ENCODE peak calls at places on chromosomes 6 and 20, in ten cellular contexts. M is pancreas, W is endothelial cell of umbilical vein, N is fibroblast of mammary gland, I is fibroblast of the aortic adventitia, C is stomach, U is OCI-LY7, R is cardiac fibroblast, K is brain microvascular endothelial cell, L is BJ. J is an unnamed sample.

GRCh38 chr6:143410859-143411270 is 39.6 kb downstream of the ADAT2 start:
- DNase-seq in I (peak), R (peak), M (no peak), C (no peak), W (peak), L (peak), N (peak), K (peak), U (no peak), J (peak)

GRCh38 chr20:58173091-58173490 is 55.4 kb downstream of the ANKRD60 start:
- DNase-seq in R (no peak), W (no peak), K (no peak), L (no peak), M (no peak), U (no peak), I (no peak), C (no peak), N (no peak), J (no peak)

GRCh38 chr20:39874049-39874893 is 814.8 kb downstream of the MAFB start:
- DNase-seq in M (peak), N (peak), K (peak), W (peak), I (peak), R (peak), U (peak), C (peak), L (no peak), J (peak)

GRCh38 chr6:87944541-87944954 is 103.1 kb upstream of the SPACA1 start:
- DNase-seq in N (peak), W (no peak), I (peak), M (peak), C (peak), K (peak), U (peak), L (peak), R (peak), J (peak)

GRCh38 chr20:62151225-62151624 is 7.7 kb downstream of the SS18L1 start:
- DNase-seq in R (no peak), K (no peak), N (no peak), C (no peak), L (no peak), I (no peak), M (no peak), W (no peak), U (no peak), J (no peak)

GRCh38 chr20:62151835-62152364 is 8.3 kb downstream of the SS18L1 start:
- DNase-seq in L (no peak), U (no peak), W (no peak), M (no peak), R (no peak), C (no peak), N (no peak), I (no peak), K (no peak), J (no peak)

GRCh38 chr20:40633123-40633850 is 55.7 kb downstream of the MAFB start:
- DNase-seq in U (no peak), K (no peak), M (no peak), I (no peak), L (no peak), R (no peak), W (no peak), N (no peak), C (no peak), J (no peak)

GRCh38 chr20:58019850-58020625 is 208.4 kb downstream of the ANKRD60 start:
- DNase-seq in K (no peak), L (no peak), N (no peak), U (no peak), R (no peak), W (no peak), C (no peak), M (no peak), I (no peak), J (no peak)

GRCh38 chr20:62602550-62602949 is 39.8 kb upstream of the SLCO4A1 start:
- DNase-seq in I (no peak), L (no peak), U (no peak), R (no peak), M (no peak), W (no peak), K (no peak), N (no peak), C (peak), J (no peak)

GRCh38 chr6:134169881-134170486 is 117.6 kb upstream of the SLC2A12 start:
- DNase-seq in L (no peak), R (peak), C (no peak), I (peak), K (no peak), U (no peak), N (peak), M (peak), W (no peak), J (no peak)

GRCh38 chr6:127328043-127328442 is 15.4 kb downstream of the ECHDC1 start:
- DNase-seq in I (no peak), M (no peak), N (peak), C (no peak), K (no peak), L (no peak), R (peak), U (no peak), W (peak), J (no peak)

GRCh38 chr20:44109951-44110361 is 77.0 kb downstream of the JPH2 start:
- DNase-seq in R (no peak), U (no peak), C (no peak), K (no peak), N (no peak), W (no peak), M (no peak), L (no peak), I (peak), J (no peak)

GRCh38 chr6:170057034-170057734 is 233.7 kb downstream of the DLL1 start:
- DNase-seq in M (peak), I (no peak), L (no peak), K (no peak), R (no peak), W (no peak), C (peak), N (no peak), U (no peak), J (no peak)

GRCh38 chr6:120682145-120682544 is 652.1 kb downstream of the TBC1D32 start:
- DNase-seq in U (no peak), W (no peak), L (no peak), I (no peak), K (no peak), N (no peak), M (no peak), R (no peak), C (no peak), J (no peak)

GRCh38 chr6:33679761-33680160 is 31.7 kb downstream of the UQCC2 start:
- DNase-seq in I (no peak), M (no peak), R (no peak), N (no peak), L (no peak), C (no peak), U (no peak), K (no peak), W (no peak), J (no peak)

GRCh38 chr20:59818911-59819310 is 114.5 kb downstream of the SYCP2 start:
- DNase-seq in K (no peak), W (no peak), N (no peak), U (no peak), C (no peak), M (peak), I (no peak), R (no peak), L (no peak), J (no peak)

GRCh38 chr6:111113731-111114438 is 26.6 kb downstream of the SLC16A10 start:
- DNase-seq in R (peak), C (peak), L (no peak), K (peak), I (peak), W (no peak), U (no peak), M (no peak), N (peak), J (peak)

GRCh38 chr20:58544891-58545290 is 29.7 kb upstream of the APCDD1L start:
- DNase-seq in R (no peak), M (no peak), K (no peak), N (no peak), W (no peak), L (no peak), I (no peak), C (peak), U (no peak), J (no peak)

GRCh38 chr6:26199773-26200728 is 112.8 kb downstream of the HFE start:
- DNase-seq in K (peak), R (peak), I (peak), C (no peak), U (peak), M (no peak), N (no peak), W (no peak), L (no peak), J (no peak)

GRCh38 chr20:4904127-4904860 is 97.0 kb downstream of the SLC23A2 start:
- DNase-seq in N (no peak), K (no peak), L (no peak), M (no peak), R (no peak), W (no peak), C (no peak), U (no peak), I (no peak), J (no peak)

GRCh38 chr6:62229231-62229630 is 56.8 kb downstream of the KHDRBS2 start:
- DNase-seq in K (no peak), R (no peak), W (no peak), U (no peak), I (no peak), M (no peak), C (no peak), L (no peak), N (no peak), J (no peak)

GRCh38 chr6:28812778-28813569 is 110.8 kb downstream of the TRIM27 start:
- DNase-seq in N (no peak), K (no peak), L (no peak), I (no peak), U (no peak), C (no peak), R (no peak), M (no peak), W (no peak), J (no peak)

GRCh38 chr6:31811645-31812044 is 3.4 kb downstream of the HSPA1L start:
- DNase-seq in K (no peak), N (no peak), R (no peak), U (no peak), C (no peak), M (no peak), L (no peak), W (no peak), I (no peak), J (no peak)

GRCh38 chr6:31820051-31820389 is 4.7 kb downstream of the HSPA1A start:
- DNase-seq in C (no peak), I (no peak), L (no peak), W (no peak), U (no peak), M (no peak), K (no peak), N (no peak), R (no peak), J (no peak)

GRCh38 chr6:31815025-31815838 is at the start of the genes HSPA1A and HSPA1L:
- DNase-seq in R (peak), M (peak), C (peak), K (peak), W (peak), N (peak), U (no peak), L (peak), I (peak), J (peak)

GRCh38 chr6:31813463-31813849 is 1.6 kb downstream of the HSPA1L start:
- DNase-seq in R (no peak), U (no peak), I (no peak), W (no peak), K (no peak), L (no peak), M (no peak), N (no peak), C (no peak), J (no peak)

GRCh38 chr6:31814677-31815024 is 432 bp downstream of the HSPA1L start:
- DNase-seq in N (peak), U (no peak), K (peak), M (no peak), R (peak), W (peak), I (peak), C (peak), L (peak), J (peak)
- H3K4me3 ChIP-seq in N (peak), U (no peak), K (peak), M (peak), R (peak), W (peak), I (peak), C (peak), L (peak), J (peak)

DNA sequence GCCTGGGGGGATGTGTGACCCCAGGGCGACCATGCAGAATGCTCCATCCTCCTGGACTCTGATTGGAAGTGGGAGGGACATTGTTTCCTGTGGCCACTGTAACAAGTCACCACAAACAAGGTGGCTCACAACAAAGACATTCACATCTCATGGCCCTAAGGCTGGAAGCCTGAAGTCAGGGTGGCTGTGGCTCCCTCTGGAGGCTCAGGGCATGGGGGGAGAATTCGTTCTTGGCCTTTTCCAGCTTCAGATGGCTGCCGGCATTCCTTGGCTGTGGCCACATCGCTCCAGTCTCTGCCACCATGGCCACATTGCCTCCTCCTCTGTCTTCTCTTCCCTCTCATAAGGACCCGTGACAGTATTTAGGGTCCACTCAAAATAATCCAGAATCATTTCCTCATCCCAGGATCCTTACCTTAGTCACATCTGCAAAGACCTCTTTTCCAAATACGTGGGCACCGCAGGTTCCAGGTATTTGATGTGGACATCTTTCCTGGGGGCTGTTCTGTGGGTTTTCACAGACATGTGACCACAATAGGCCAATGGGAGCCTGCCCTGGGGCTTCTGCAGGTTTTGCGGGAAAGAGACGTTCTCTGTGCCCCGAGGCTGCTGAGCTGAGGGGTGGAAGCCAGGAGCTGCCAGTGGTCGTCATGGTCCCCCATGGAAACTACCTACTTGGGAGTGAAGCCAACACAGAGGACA is 249.3 kb downstream of the PREX1 start:
- DNase-seq in R (no peak), M (no peak), N (no peak), I (no peak), W (no peak), L (no peak), U (no peak), C (no peak), K (no peak), J (no peak)
- TF ChIP-seq CTCF in R (no peak), M (no peak), N (no peak), I (no peak), W (no peak), L (no peak), U (no peak), C (no peak), K (peak), J (no peak)

DNA sequence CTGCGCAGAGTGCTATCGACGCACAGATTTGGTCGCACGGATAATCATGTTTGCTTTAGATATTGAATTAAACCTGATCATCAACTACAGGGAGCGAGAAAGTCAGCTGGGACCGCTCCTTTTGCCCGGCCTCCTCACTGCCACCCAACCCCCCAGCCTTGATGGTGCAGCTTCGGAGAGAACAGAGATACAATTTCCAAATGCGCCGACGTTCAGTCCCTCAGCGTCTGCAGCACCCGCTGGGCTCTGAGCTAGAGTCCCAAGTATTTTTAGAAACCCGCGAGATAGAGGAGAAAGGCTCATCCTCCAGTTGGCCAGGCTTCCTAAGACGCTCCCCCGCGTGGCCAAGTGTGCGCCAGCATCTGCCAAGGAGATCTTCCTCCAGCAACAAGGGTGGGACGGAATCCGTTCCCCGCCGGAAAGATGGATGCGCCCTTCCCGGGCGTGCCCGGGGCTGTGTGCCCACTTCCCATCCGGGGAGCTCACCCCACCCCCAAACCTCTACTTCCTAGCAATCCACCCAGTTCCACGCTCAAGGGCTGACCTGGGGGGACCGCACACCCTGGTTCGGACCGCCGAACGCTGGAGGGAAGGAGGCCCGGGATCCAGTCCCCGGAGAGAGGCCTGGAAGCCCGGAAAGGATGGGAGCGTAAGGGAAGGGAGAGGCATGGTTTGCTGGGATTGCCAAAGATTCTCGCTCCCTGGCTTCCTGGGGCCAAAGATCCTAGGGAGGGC is 4.1 kb downstream of the NKX2-2 start:
- DNase-seq in C (no peak), K (no peak), W (no peak), I (peak), M (no peak), N (peak), L (no peak), R (peak), U (no peak), J (no peak)
- H3K4me3 ChIP-seq in C (peak), K (peak), W (no peak), I (peak), M (no peak), N (peak), L (peak), R (peak), U (no peak), J (peak)

GRCh38 chr6:42068872-42069522 is 18.7 kb downstream of the TAF8 start:
- DNase-seq in N (no peak), I (no peak), K (no peak), M (no peak), W (no peak), L (no peak), R (no peak), U (no peak), C (no peak), J (no peak)
- TF ChIP-seq CTCF in N (no peak), I (no peak), K (peak), M (no peak), W (no peak), L (no peak), R (no peak), U (no peak), C (no peak), J (no peak)

DNA sequence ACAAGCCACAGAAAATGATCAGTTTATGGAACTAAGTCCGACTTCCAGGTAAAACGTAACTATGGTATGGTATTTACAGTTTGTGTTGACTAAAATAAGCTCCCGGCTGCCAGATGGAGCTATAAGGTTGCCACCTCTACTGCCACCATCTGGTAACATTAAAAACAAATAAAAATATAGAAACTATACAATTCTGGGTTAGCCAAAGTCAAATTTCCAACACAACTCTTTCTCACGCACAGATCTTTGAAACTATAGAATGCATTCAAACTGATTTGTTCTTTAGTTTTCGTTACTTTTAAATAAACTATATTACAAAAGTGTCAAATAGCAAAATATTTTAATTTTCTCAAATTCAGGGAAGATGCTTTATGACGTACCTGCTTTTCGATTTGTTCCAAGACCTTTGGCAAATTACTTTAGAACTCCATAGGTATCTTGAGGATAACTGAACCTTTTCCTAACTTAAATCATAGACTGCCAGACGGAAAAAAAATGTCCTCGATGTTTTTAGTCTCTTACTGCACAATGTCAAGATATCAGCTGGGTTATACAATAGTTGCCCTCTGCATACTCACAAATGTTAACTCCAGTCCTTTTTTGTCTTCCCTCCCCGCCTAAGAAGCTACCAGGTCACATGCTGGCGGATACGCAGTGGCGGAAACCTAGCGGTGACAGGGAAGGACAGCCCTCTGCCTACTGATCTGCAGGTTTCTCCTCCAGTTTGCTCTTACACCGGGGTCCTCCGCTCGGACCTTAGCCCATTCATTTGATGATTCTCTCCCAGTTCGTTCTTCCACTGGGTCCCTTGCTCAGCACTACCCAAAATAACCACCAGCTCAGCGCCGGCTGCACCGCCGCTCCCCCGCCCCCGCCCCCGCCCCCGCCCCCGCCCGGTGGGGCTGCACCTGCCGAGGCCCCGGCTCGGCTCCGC is 888 bp downstream of the SLC17A5 start:
- DNase-seq in R (peak), N (peak), L (no peak), K (peak), M (no peak), U (peak), W (peak), I (peak), C (peak), J (peak)
- H3K4me3 ChIP-seq in R (peak), N (peak), L (peak), K (peak), M (peak), U (peak), W (peak), I (peak), C (peak), J (peak)

GRCh38 chr6:227074-227782 is 65.1 kb upstream of the DUSP22 start:
- DNase-seq in R (peak), N (peak), K (peak), L (no peak), M (no peak), W (no peak), C (no peak), I (peak), U (peak), J (no peak)
- TF ChIP-seq CTCF in R (peak), N (peak), K (no peak), L (no peak), M (no peak), W (no peak), C (no peak), I (no peak), U (peak), J (no peak)

GRCh38 chr6:16369989-16370388 is 131.6 kb downstream of the GMPR start:
- DNase-seq in I (no peak), U (no peak), L (no peak), N (no peak), C (no peak), W (no peak), R (no peak), K (no peak), M (no peak), J (no peak)
- H3K4me3 ChIP-seq in I (no peak), U (no peak), L (no peak), N (no peak), C (no peak), W (no peak), R (no peak), K (no peak), M (no peak), J (no peak)

DNA sequence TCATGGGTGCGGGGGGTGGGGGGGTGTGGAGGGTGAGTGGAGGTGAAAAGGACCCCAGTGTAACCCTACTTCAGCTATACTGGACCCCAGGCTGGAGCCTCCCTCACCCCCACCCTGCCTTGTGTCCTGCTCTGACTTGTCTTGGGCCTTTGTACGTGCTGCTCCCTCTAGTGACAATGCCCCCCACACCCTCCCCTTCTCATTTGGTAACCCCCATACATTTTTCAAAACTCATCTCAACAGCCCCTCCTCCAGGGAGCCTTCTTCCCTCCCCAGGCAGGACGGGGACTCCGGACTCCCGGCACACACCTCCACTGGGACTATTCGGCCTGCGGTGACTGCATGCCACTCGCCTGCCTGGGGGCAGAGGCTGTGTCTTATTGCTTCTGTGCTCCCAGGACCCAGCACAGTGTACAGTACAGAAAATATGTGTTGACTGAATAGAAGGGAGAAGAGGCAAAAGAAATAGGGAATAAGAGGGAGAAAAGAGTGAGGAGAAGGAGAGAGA is 108.2 kb downstream of the VEGFA start:
- DNase-seq in C (no peak), R (no peak), L (no peak), M (no peak), I (no peak), U (no peak), W (no peak), K (no peak), N (no peak), J (no peak)
- TF ChIP-seq CTCF in C (no peak), R (no peak), L (no peak), M (no peak), I (no peak), U (no peak), W (no peak), K (no peak), N (no peak), J (no peak)